ENCODE peak calls at places on chromosome 14, in six cellular contexts. E is IMR-90, Y is GM12892, G is body of pancreas, A is NB4, K is stomach. U is an unnamed sample.

GRCh38 chr14:31927348-31927826 is 149.7 kb upstream of the ARHGAP5 start:
- DNase-seq in A (no peak), Y (no peak), K (no peak), E (peak; percentile 97), G (no peak), U (no peak)

GRCh38 chr14:81127785-81128184 is 93.0 kb downstream of the GTF2A1 start:
- DNase-seq in Y (no peak), A (peak; percentile 37), K (no peak), G (no peak), E (peak; percentile 11), U (no peak)

GRCh38 chr14:51442513-51443175 is 202.6 kb downstream of the TMX1 start:
- DNase-seq in K (no peak), A (no peak), Y (no peak), G (no peak), E (peak; percentile 99), U (no peak)

GRCh38 chr14:54312166-54312801 is 84.5 kb upstream of the CDKN3 start:
- DNase-seq in Y (no peak), K (no peak), E (peak; percentile 85), A (peak; percentile 30), G (no peak), U (no peak)

GRCh38 chr14:29925106-29925722 is 2.4 kb downstream of the PRKD1 start:
- DNase-seq in Y (no peak), E (peak; percentile 80), G (no peak), K (no peak), A (no peak), U (no peak)

GRCh38 chr14:63904724-63905123 is 51.9 kb downstream of the SYNE2 start:
- DNase-seq in A (no peak), E (no peak), G (no peak), Y (no peak), K (no peak), U (no peak)

GRCh38 chr14:64688028-64688427 is 16.2 kb upstream of the PLEKHG3 start:
- DNase-seq in A (peak; percentile 72), Y (no peak), K (no peak), E (no peak), G (no peak), U (no peak)

GRCh38 chr14:58297412-58297761 is 968 bp upstream of the ARID4A start:
- DNase-seq in E (no peak), G (no peak), K (peak; percentile 33), A (no peak), Y (no peak), U (no peak)

GRCh38 chr14:24665440-24665991 is 31.5 kb upstream of the GZMB start:
- DNase-seq in G (no peak), E (no peak), A (peak; percentile 93), Y (no peak), K (no peak), U (peak; percentile 59)

GRCh38 chr14:63770187-63770807 is 42.4 kb upstream of the SGPP1 start:
- DNase-seq in A (peak; percentile 40), Y (no peak), E (peak; percentile 62), G (peak; percentile 64), K (peak; percentile 54), U (peak; percentile 74)

GRCh38 chr14:33475623-33476022 is 475.3 kb downstream of the EGLN3 start:
- DNase-seq in Y (no peak), K (peak; percentile 47), E (no peak), G (peak; percentile 14), A (peak; percentile 34), U (peak; percentile 11)

GRCh38 chr14:50675597-50675996 is 7.5 kb upstream of the SAV1 start:
- DNase-seq in A (no peak), G (no peak), Y (no peak), E (peak; percentile 29), K (no peak), U (no peak)

GRCh38 chr14:101065696-101066694 is 162.5 kb upstream of the RTL1 start:
- DNase-seq in Y (no peak), A (no peak), G (no peak), E (no peak), K (no peak), U (no peak)

GRCh38 chr14:94386085-94387031 is 2.0 kb downstream of the SERPINA1 start:
- DNase-seq in E (no peak), Y (no peak), G (no peak), A (no peak), K (no peak), U (no peak)

GRCh38 chr14:36515896-36516718 is 3.9 kb downstream of the NKX2-1 start:
- DNase-seq in K (no peak), Y (no peak), A (no peak), E (no peak), G (no peak), U (no peak)

GRCh38 chr14:75264036-75264435 is 14.6 kb upstream of the FOS start:
- DNase-seq in E (no peak), Y (no peak), G (peak; percentile 42), K (no peak), A (no peak), U (no peak)
- TF ChIP-seq POLR2A in E (no peak), Y (no peak), G (no peak), K (no peak), A (no peak), U (no peak)

GRCh38 chr14:75979641-75980422 is 2.0 kb downstream of the TGFB3 start:
- DNase-seq in Y (no peak), A (no peak), G (peak; percentile 16), K (no peak), E (no peak), U (no peak)

GRCh38 chr14:75980856-75981255 is 939 bp downstream of the TGFB3 start:
- DNase-seq in K (peak; percentile 47), G (peak; percentile 52), Y (no peak), A (no peak), E (no peak), U (no peak)

GRCh38 chr14:75978249-75978731 is 3.5 kb downstream of the TGFB3 start:
- DNase-seq in K (peak; percentile 38), E (no peak), A (no peak), G (no peak), Y (no peak), U (no peak)

GRCh38 chr14:75977544-75977943 is 4.3 kb downstream of the TGFB3 start:
- DNase-seq in G (no peak), A (no peak), K (no peak), E (no peak), Y (no peak), U (no peak)

GRCh38 chr14:75979071-75979571 is 2.7 kb downstream of the TGFB3 start:
- DNase-seq in Y (no peak), A (peak; percentile 19), E (peak; percentile 38), G (peak; percentile 29), K (no peak), U (no peak)
- TF ChIP-seq POLR2A in Y (no peak), A (no peak), E (no peak), G (no peak), K (no peak), U (no peak)

DNA sequence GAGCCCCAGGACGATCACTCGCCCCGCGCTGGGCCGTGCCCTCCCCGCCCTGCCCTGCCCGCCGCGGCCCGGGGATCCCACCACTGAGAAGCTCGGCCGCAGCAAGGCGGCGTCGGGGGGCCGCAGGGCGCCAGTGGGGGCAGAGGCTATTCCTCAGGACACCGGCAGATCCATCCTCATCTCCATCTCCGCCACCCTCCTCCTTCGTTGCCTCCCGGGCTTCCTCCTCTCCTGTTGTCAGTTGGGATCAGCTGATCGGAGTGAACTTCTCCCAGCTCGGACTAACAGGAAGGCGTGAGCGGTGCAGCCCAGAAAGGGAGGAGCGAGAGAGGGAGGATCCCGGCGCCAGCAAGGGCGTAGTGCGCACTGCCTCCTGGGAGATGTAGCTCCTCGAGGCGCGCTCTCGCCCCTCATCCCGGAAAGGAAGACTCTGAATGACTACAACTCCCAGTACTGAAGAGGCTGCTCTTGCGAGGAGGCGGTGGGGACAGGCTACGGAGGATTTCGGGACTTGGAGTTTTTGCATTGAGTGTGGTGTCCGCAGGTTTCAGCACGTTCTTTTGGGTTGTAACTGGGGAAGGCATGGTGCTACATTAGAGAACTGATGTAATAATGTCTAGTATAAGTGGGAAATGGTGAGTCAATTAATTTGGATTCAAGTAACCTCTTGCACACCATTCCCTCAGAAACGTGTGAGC is at the start of gene ZFYVE1:
- DNase-seq in G (peak; percentile 96), Y (peak; percentile 92), K (peak; percentile 97), A (peak; percentile 98), E (peak; percentile 98), U (peak; percentile 97)
- TF ChIP-seq POLR2A in G (peak; percentile 81), Y (peak; percentile 71), K (peak; percentile 38), A (peak; percentile 25), E (peak; percentile 82), U (peak; percentile 88)

GRCh38 chr14:74922752-74923401 is at the start of gene RPS6KL1:
- DNase-seq in K (peak; percentile 81), A (peak; percentile 70), Y (peak; percentile 98), G (peak; percentile 89), E (peak; percentile 68), U (peak; percentile 94)
- TF ChIP-seq POLR2A in K (no peak), A (no peak), Y (no peak), G (peak; percentile 56), E (no peak), U (peak; percentile 66)

DNA sequence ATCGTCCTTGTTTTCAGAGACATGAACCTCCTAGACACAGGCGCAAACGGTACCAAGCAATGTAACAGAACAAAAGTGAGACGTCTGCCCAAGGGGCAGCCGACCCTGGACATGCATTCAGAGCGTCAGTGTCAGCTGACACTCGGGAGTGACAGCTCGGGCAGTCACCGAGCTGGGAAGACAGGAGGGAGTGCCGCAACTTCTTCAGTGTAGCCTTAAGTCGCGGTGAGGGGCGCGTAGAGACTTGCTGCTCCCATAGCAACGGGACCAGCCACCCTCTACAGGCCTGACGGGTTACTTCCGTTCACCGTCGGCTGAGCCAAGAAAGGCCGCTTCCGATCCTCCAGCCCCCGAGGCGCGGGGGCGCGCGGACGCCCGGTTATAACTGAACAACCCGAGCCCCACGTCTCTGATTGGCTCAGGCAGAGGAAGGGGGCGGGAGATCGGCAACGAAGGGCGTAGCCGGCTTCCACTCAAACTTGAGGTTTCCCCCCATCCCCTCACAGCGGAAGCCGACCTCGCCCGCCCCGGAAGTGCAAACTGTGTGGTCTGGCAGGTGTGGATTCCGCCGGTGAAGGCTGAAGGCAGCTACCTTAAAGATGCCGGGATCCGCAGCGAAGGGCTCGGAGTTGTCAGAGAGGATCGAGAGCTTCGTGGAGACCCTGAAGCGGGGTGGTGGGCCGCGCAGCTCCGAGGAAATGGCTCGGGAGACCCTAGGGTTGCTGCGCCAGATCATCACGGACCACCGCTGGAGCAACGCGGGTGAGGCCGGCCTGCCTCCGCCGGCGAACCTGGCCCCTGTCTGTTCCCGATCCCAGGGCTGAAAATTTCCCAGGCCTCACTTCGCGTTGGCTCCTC is at the start of gene EIF2B2:
- DNase-seq in E (peak; percentile 94), A (peak; percentile 99), G (peak; percentile 98), Y (peak; percentile 87), K (peak; percentile 97), U (peak; percentile 97)
- TF ChIP-seq POLR2A in E (peak; percentile 30), A (peak; percentile 40), G (peak; percentile 78), Y (peak; percentile 83), K (no peak), U (peak; percentile 89)

DNA sequence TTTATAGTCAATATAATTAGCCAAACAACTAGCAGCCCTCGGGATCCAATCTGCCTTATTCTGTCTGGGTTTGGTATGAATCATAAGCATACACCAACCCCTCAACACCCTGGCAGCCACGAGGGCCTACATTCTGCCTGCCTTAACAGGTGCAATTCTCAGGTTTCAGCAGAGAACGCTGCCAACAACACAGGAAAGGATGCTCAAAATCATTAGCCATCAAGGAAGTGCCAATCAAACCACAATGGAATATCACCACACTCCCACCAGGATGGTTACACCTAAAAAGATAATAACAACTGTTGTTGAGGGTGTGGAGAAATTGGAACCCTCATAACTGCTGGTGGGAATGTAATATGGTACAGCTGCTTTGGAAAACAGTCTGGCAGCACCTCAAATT is 122.8 kb downstream of the TTC7B start:
- DNase-seq in G (no peak), Y (no peak), A (no peak), E (no peak), K (no peak), U (no peak)
- TF ChIP-seq POLR2A in G (no peak), Y (no peak), A (no peak), E (no peak), K (no peak), U (no peak)

GRCh38 chr14:95620659-95621059 is 65.6 kb upstream of the TCL1B start:
- DNase-seq in Y (no peak), A (no peak), E (no peak), G (no peak), K (no peak), U (no peak)
- TF ChIP-seq POLR2A in Y (peak; percentile 65), A (no peak), E (no peak), G (no peak), K (no peak), U (no peak)